ENCODE peak calls at places on chromosomes 13 and 19, in ten cellular contexts. S, Q, E, M, Y, P, K, V, B and L are unnamed samples.

GRCh38 chr13:70249332-70250064 is 141.2 kb upstream of the KLHL1 start:
- DNase-seq in S (peak; percentile 13), Q (no peak), E (peak; percentile 33), M (no peak), Y (no peak), P (no peak), K (no peak), V (peak; percentile 53), B (no peak), L (no peak)

GRCh38 chr19:13790354-13790753 is 4.9 kb upstream of the ZSWIM4 start:
- DNase-seq in S (no peak), Q (peak; percentile 47), E (no peak), M (no peak), Y (no peak), P (no peak), K (no peak), V (no peak), B (no peak), L (no peak)

GRCh38 chr13:113275387-113275786 is 21.7 kb upstream of the LAMP1 start:
- DNase-seq in S (peak; percentile 72), Q (peak; percentile 39), E (peak; percentile 51), M (no peak), Y (peak; percentile 75), P (peak; percentile 59), K (peak; percentile 39), V (peak; percentile 74), B (peak; percentile 43), L (peak; percentile 48)

GRCh38 chr13:40179882-40180281 is 486.6 kb downstream of the FOXO1 start:
- DNase-seq in S (no peak), Q (no peak), E (no peak), M (no peak), Y (no peak), P (no peak), K (no peak), V (no peak), B (no peak), L (no peak)

GRCh38 chr13:25371608-25372274 is at the start of gene ATP8A2:
- DNase-seq in S (no peak), Q (no peak), E (no peak), M (no peak), Y (no peak), P (peak; percentile 67), K (no peak), V (no peak), B (no peak), L (no peak)

GRCh38 chr19:42201489-42202289 is 15.8 kb downstream of the DEDD2 start:
- DNase-seq in S (no peak), Q (peak; percentile 81), E (no peak), M (no peak), Y (no peak), P (no peak), K (no peak), V (no peak), B (peak; percentile 56), L (no peak)

GRCh38 chr13:57858376-57858775 is 226.8 kb downstream of the PCDH17 start:
- DNase-seq in S (no peak), Q (no peak), E (no peak), M (no peak), Y (no peak), P (no peak), K (no peak), V (no peak), B (no peak), L (no peak)

GRCh38 chr13:43387880-43388279 is 364.5 kb downstream of the DNAJC15 start:
- DNase-seq in S (no peak), Q (no peak), E (no peak), M (no peak), Y (no peak), P (no peak), K (no peak), V (no peak), B (no peak), L (no peak)

GRCh38 chr19:13225973-13226865 is 76.0 kb downstream of the IER2 start:
- DNase-seq in S (no peak), Q (no peak), E (no peak), M (no peak), Y (no peak), P (no peak), K (no peak), V (no peak), B (no peak), L (no peak)

DNA sequence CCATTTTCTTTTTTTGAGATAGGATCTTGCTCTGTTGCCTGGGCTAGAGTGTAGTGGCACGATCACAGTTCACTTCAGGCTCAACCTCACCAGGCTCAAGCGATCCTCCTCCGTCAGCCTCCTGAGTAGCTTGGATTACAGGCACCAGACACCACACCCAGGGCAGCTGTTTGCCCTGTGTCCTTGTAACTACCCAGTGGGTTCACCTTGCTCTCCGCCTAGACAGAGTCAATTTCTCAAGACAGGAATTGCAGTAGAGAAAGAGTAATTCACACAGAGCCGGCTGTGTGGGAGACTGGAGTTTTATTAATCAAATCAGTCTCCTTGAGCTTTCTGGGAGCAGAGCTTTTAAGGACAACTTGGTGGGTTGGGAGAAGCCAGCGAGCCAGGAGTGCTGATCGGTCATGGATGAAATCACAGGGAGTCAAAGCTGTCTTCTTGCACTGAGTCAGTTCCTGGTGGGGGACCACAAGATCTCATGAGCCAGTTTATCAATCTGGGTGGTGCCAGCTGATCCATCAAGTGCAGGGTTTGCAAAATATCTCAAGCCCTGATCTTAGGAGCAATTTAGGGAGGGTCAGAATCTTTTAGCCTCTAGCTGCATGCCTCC is 20.6 kb upstream of the ADGRE1 start:
- DNase-seq in S (no peak), Q (no peak), E (no peak), M (no peak), Y (no peak), P (no peak), K (no peak), V (no peak), B (peak; percentile 47), L (no peak)
- TF ChIP-seq CTCF in S (no peak), Q (no peak), E (no peak), M (no peak), Y (no peak), P (no peak), K (no peak), V (no peak), B (no peak), L (no peak)

GRCh38 chr19:39199025-39199424 is 2.3 kb downstream of the NCCRP1 start:
- DNase-seq in S (peak; percentile 78), Q (no peak), E (no peak), M (no peak), Y (peak; percentile 63), P (no peak), K (no peak), V (peak; percentile 18), B (no peak), L (peak; percentile 87)

GRCh38 chr19:39202998-39203355 is 1.1 kb downstream of the SYCN start:
- DNase-seq in S (no peak), Q (no peak), E (no peak), M (no peak), Y (no peak), P (no peak), K (no peak), V (no peak), B (no peak), L (no peak)

GRCh38 chr19:39200066-39200817 is 3.5 kb downstream of the NCCRP1 start:
- DNase-seq in S (no peak), Q (no peak), E (no peak), M (no peak), Y (no peak), P (no peak), K (no peak), V (no peak), B (no peak), L (no peak)

GRCh38 chr19:39203372-39204341 is at the start of gene SYCN:
- DNase-seq in S (no peak), Q (no peak), E (no peak), M (no peak), Y (no peak), P (no peak), K (no peak), V (no peak), B (no peak), L (no peak)

GRCh38 chr19:39200818-39201145 is 3.3 kb downstream of the SYCN start:
- DNase-seq in S (no peak), Q (no peak), E (no peak), M (no peak), Y (no peak), P (no peak), K (no peak), V (no peak), B (no peak), L (no peak)
- H3K27ac ChIP-seq in S (no peak overlapping the region), Q (no peak overlapping the region), E (no peak overlapping the region), M (no peak overlapping the region), Y (no peak overlapping the region), P (no peak overlapping the region), K (no peak overlapping the region), V (no peak overlapping the region), B (no peak overlapping the region), L (no peak overlapping the region)

DNA sequence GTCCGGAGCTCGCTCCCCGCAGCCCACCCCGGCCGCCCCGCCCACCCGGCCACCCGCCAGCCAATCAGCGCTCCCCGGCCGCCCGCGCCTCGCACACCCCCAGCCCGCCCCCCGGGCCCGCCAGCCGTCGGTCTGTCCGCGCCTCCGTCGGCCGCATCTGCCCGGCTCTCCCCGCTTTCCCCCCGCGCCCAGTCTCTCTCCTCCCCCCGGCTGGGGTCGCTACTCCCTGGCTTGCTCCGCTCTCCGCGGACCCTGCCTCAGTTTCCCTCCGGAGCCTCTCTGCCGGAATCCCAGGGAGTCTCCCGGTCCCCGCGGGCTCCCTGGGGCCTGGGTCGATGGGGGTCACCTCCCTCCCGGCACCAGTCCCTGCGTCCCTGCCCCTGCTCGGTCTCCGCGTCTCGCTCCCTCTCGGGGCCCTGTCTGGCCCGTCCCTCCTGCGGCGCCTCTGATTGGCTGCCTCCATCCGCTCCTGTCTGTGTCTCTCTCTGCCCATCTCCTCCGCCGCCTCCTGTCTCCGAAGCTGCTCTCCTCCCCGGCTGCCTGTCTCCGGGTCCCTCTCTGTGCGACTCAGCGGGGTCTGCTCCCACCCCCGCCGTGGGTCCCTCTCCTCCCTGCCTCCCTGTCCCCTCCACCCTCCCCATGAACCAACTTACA is 485 bp downstream of the IL11 start:
- DNase-seq in S (peak; percentile 58), Q (no peak), E (peak; percentile 84), M (no peak), Y (peak; percentile 76), P (peak; percentile 87), K (no peak), V (no peak), B (no peak), L (no peak)
- TF ChIP-seq CTCF in S (no peak), Q (no peak), E (no peak), M (no peak), Y (no peak), P (no peak), K (no peak), V (no peak), B (no peak), L (no peak)

GRCh38 chr13:66703597-66703996 is 526.5 kb downstream of the PCDH9 start:
- DNase-seq in S (no peak), Q (no peak), E (no peak), M (no peak), Y (no peak), P (no peak), K (no peak), V (no peak), B (no peak), L (peak; percentile 20)

GRCh38 chr13:66704110-66704509 is 526.0 kb downstream of the PCDH9 start:
- DNase-seq in S (no peak), Q (no peak), E (no peak), M (no peak), Y (no peak), P (no peak), K (no peak), V (no peak), B (no peak), L (no peak)

DNA sequence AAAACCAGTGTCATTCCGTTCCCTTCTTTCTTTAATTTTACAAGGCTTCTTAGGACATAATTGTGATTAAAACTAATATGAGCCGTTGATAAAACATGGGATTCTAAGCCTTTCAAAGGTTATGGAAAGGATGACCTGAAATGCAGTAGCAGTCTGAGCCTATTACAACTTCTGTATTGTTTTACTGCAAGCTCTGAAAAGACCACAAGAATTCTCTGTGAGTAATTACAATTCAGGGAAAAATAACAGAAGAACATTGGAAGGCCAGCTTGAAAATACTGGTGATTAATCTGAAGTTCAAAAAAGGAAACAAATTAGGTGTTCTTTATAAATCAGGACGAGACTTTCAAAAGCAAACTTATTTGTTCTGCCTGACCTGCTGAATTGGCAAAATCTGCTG is 529.8 kb downstream of the PCDH9 start:
- DNase-seq in S (no peak), Q (no peak), E (no peak), M (no peak), Y (no peak), P (no peak), K (no peak), V (no peak), B (no peak), L (no peak)
- H3K27ac ChIP-seq in S (no peak overlapping the region), Q (no peak overlapping the region), E (no peak overlapping the region), M (no peak overlapping the region), Y (no peak overlapping the region), P (no peak overlapping the region), K (no peak overlapping the region), V (no peak overlapping the region), B (no peak overlapping the region), L (no peak overlapping the region)